ENCODE peak calls at places on chromosomes 4 and X, in ten cellular contexts. P, J, Y, C, A, G, L, V, S and Q are unnamed samples.

GRCh38 chrX:41276661-41277506 is 57.1 kb upstream of the DDX3X start:
- DNase-seq in P (no peak), J (no peak), Y (no peak), C (no peak), A (no peak), G (no peak), L (no peak), V (no peak), S (no peak), Q (no peak)

GRCh38 chr4:132227349-132228165 is 921.5 kb upstream of the PCDH10 start:
- DNase-seq in P (no peak), J (no peak), Y (no peak), C (no peak), A (peak), G (no peak), L (no peak), V (peak), S (no peak), Q (no peak)

GRCh38 chr4:25650271-25650670 is 5.4 kb upstream of the SLC34A2 start:
- DNase-seq in P (no peak), J (no peak), Y (no peak), C (no peak), A (no peak), G (no peak), L (no peak), V (no peak), S (no peak), Q (no peak)

GRCh38 chr4:169567916-169568315 is 44.5 kb downstream of the NEK1 start:
- DNase-seq in P (no peak), J (no peak), Y (no peak), C (no peak), A (no peak), G (no peak), L (no peak), V (no peak), S (no peak), Q (no peak)

GRCh38 chrX:33840176-33840575 is 291.9 kb downstream of the FAM47A start:
- DNase-seq in P (no peak), J (no peak), Y (no peak), C (peak), A (no peak), G (no peak), L (no peak), V (no peak), S (no peak), Q (no peak)

GRCh38 chr4:32219306-32220075 is 1499.3 kb downstream of the PCDH7 start:
- DNase-seq in P (no peak), J (no peak), Y (no peak), C (no peak), A (no peak), G (no peak), L (no peak), V (no peak), S (no peak), Q (no peak)

GRCh38 chrX:151081016-151081415 is 95.4 kb upstream of the GPR50 start:
- DNase-seq in P (no peak), J (no peak), Y (no peak), C (no peak), A (no peak), G (no peak), L (no peak), V (no peak), S (no peak), Q (no peak)

GRCh38 chr4:118173956-118174355 is 139.7 kb downstream of the NDST3 start:
- DNase-seq in P (no peak), J (no peak), Y (no peak), C (no peak), A (no peak), G (no peak), L (no peak), V (no peak), S (no peak), Q (no peak)

GRCh38 chr4:106430797-106431196 is 62.2 kb upstream of the GIMD1 start:
- DNase-seq in P (no peak), J (no peak), Y (no peak), C (no peak), A (no peak), G (no peak), L (no peak), V (no peak), S (no peak), Q (no peak)

GRCh38 chr4:93791570-93792195 is 36.9 kb upstream of the ATOH1 start:
- DNase-seq in P (peak), J (peak), Y (no peak), C (peak), A (peak), G (peak), L (peak), V (peak), S (peak), Q (no peak)